ENCODE peak calls at places on chromosomes 4 and X, in six cellular contexts. B is tibial artery, K is mucosa of descending colon, J is right lobe of liver, F is IMR-90, Q is transverse colon. V is an unnamed sample. For H3K4me1, the result is how much of the 10 kb centered on the place peaks cover.

GRCh38 chr4:126850286-126850685 is 782.5 kb upstream of the INTU start:
- DNase-seq in B (no peak), F (peak), Q (no peak), K (no peak), J (no peak), V (no peak)

GRCh38 chrX:101415180-101416130 is 7.4 kb downstream of the HNRNPH2 start:
- DNase-seq in B (no peak), K (no peak), F (peak), J (no peak), Q (no peak), V (no peak)

GRCh38 chr4:26028133-26028792 is 114.2 kb downstream of the SMIM20 start:
- DNase-seq in K (no peak), B (no peak), F (no peak), Q (no peak), J (no peak), V (peak)

GRCh38 chr4:17781072-17781830 is at the start of gene FAM184B:
- DNase-seq in Q (no peak), F (no peak), K (no peak), J (no peak), B (no peak), V (no peak)

GRCh38 chrX:147602297-147602696 is 309.4 kb upstream of the FMR1 start:
- DNase-seq in F (no peak), B (no peak), J (no peak), Q (no peak), K (no peak), V (no peak)

GRCh38 chrX:102746134-102746584 is 25.6 kb downstream of the GPRASP3 start:
- DNase-seq in K (peak), Q (peak), B (no peak), J (peak), F (no peak), V (no peak)

GRCh38 chr4:99536148-99536728 is 25.4 kb downstream of the C4orf17 start:
- DNase-seq in F (no peak), B (no peak), K (no peak), J (no peak), Q (no peak), V (no peak)

GRCh38 chr4:131430302-131430701 is 1718.8 kb upstream of the PCDH10 start:
- DNase-seq in J (no peak), K (no peak), Q (no peak), B (no peak), F (no peak), V (no peak)

GRCh38 chr4:38867478-38868054 is at the start of gene FAM114A1:
- DNase-seq in B (peak), J (peak), F (peak), Q (peak), K (peak), V (no peak)

GRCh38 chr4:152321923-152322322 is 214.0 kb downstream of the FBXW7 start:
- DNase-seq in B (no peak), F (no peak), K (no peak), J (no peak), Q (no peak), V (no peak)

GRCh38 chr4:119244344-119244743 is 31.8 kb downstream of the USP53 start:
- DNase-seq in F (no peak), Q (no peak), K (no peak), J (no peak), B (no peak), V (no peak)

GRCh38 chrX:45747905-45748304 is 547.2 kb upstream of the DIPK2B start:
- DNase-seq in Q (no peak), J (no peak), B (no peak), F (no peak), K (no peak), V (no peak)

GRCh38 chr4:179097741-179098140 is 1655.5 kb upstream of the AGA start:
- DNase-seq in F (peak), Q (no peak), B (no peak), J (no peak), K (no peak), V (no peak)

GRCh38 chr4:30839583-30840520 is 119.7 kb downstream of the PCDH7 start:
- DNase-seq in B (no peak), F (peak), J (no peak), K (no peak), Q (no peak), V (no peak)

GRCh38 chrX:30302957-30303356 is 6.2 kb downstream of the NR0B1 start:
- DNase-seq in F (no peak), J (peak), K (no peak), Q (no peak), B (no peak), V (no peak)

GRCh38 chr4:16626945-16627344 is 271.5 kb downstream of the LDB2 start:
- DNase-seq in Q (no peak), B (peak), F (peak), J (no peak), K (no peak), V (no peak)

GRCh38 chrX:50812995-50813842 is 775 bp downstream of the SHROOM4 start:
- DNase-seq in K (peak), Q (peak), J (peak), B (peak), F (peak), V (no peak)

GRCh38 chrX:103839404-103839803 is 7.3 kb upstream of the RAB9B start:
- DNase-seq in K (no peak), Q (no peak), B (no peak), F (no peak), J (no peak), V (no peak)

GRCh38 chr4:111210576-111210975 is 587.7 kb upstream of the PITX2 start:
- DNase-seq in J (no peak), F (no peak), Q (no peak), K (no peak), B (no peak), V (no peak)

GRCh38 chr4:130576218-130576617 is 1480.3 kb downstream of the C4orf33 start:
- DNase-seq in F (no peak), B (no peak), Q (no peak), K (no peak), J (no peak), V (no peak)

GRCh38 chr4:8305851-8306361 is 36.4 kb downstream of the HTRA3 start:
- DNase-seq in J (no peak), B (peak), K (no peak), Q (peak), F (no peak), V (no peak)

GRCh38 chr4:40675166-40675565 is 45.5 kb upstream of the RBM47 start:
- DNase-seq in B (no peak), F (no peak), J (no peak), Q (no peak), K (no peak), V (no peak)

GRCh38 chr4:94116842-94117241 is 90.8 kb upstream of the SMARCAD1 start:
- DNase-seq in J (no peak), B (no peak), Q (no peak), F (no peak), K (no peak), V (no peak)

GRCh38 chr4:121728798-121729226 is 32.0 kb upstream of the ANXA5 start:
- DNase-seq in Q (no peak), F (peak), B (no peak), J (no peak), K (no peak), V (no peak)

GRCh38 chrX:129721870-129722269 is 16.9 kb upstream of the XPNPEP2 start:
- DNase-seq in K (no peak), F (no peak), Q (no peak), J (no peak), B (no peak), V (peak)

GRCh38 chr4:89307185-89307445 is 485 bp downstream of the GPRIN3 start:
- DNase-seq in B (no peak), K (no peak), J (no peak), F (no peak), Q (no peak), V (no peak)

GRCh38 chr4:181957088-181957487 is 286.1 kb upstream of the TENM3 start:
- DNase-seq in K (no peak), J (no peak), F (peak), Q (no peak), B (no peak), V (no peak)

GRCh38 chrX:13223868-13224555 is 95.8 kb downstream of the ATXN3L start:
- DNase-seq in J (no peak), K (no peak), B (no peak), Q (no peak), F (peak), V (no peak)

GRCh38 chrX:9848718-9849481 is 62.7 kb downstream of the SHROOM2 start:
- DNase-seq in B (no peak), J (no peak), K (no peak), F (no peak), Q (no peak), V (no peak)

GRCh38 chrX:131778269-131779218 is 234.7 kb downstream of the OR13H1 start:
- DNase-seq in F (peak), B (no peak), Q (peak), J (peak), K (no peak), V (no peak)

GRCh38 chr4:21991537-21991936 is 43.0 kb upstream of the KCNIP4 start:
- DNase-seq in Q (no peak), F (no peak), K (no peak), B (no peak), J (no peak), V (no peak)

GRCh38 chr4:826508-827208 is 729 bp upstream of the CPLX1 start:
- DNase-seq in B (no peak), Q (no peak), K (peak), F (no peak), J (no peak), V (no peak)

GRCh38 chrX:130974323-130974722 is 71.3 kb upstream of the ENOX2 start:
- DNase-seq in Q (no peak), F (peak), K (no peak), J (no peak), B (no peak), V (no peak)

GRCh38 chrX:48905090-48905790 is 6.2 kb downstream of the SLC35A2 start:
- DNase-seq in J (no peak), F (no peak), B (no peak), K (no peak), Q (no peak), V (no peak)

GRCh38 chr4:168421671-168422070 is 58.6 kb downstream of the DDX60L start:
- DNase-seq in K (no peak), Q (no peak), B (no peak), F (peak), J (no peak), V (no peak)

GRCh38 chrX:82335772-82336171 is 1133.9 kb downstream of the SH3BGRL start:
- DNase-seq in F (no peak), B (no peak), K (no peak), Q (no peak), J (no peak), V (no peak)

GRCh38 chrX:120224388-120224787 is 26.2 kb upstream of the ZBTB33 start:
- DNase-seq in F (no peak), B (no peak), Q (no peak), J (no peak), K (no peak), V (no peak)

GRCh38 chrX:10502961-10503360 is 117.4 kb downstream of the MID1 start:
- DNase-seq in J (no peak), K (no peak), F (no peak), Q (no peak), B (no peak), V (no peak)

GRCh38 chrX:154482786-154483185 is 3.6 kb downstream of the UBL4A start:
- DNase-seq in J (no peak), B (no peak), F (no peak), Q (no peak), K (no peak), V (no peak)
- H3K4me1 ChIP-seq in J (under half), B (under half), F (under half), Q (under half), K (under half), V (under half)

GRCh38 chr4:113256946-113257345 is 207.5 kb downstream of the ANK2 start:
- DNase-seq in F (peak), J (no peak), B (no peak), K (no peak), Q (no peak), V (no peak)

GRCh38 chr4:113255628-113256027 is 206.2 kb downstream of the ANK2 start:
- DNase-seq in K (no peak), J (no peak), B (no peak), F (no peak), Q (no peak), V (no peak)

GRCh38 chr4:113263274-113263673 is 213.8 kb downstream of the ANK2 start:
- DNase-seq in Q (no peak), B (no peak), K (no peak), F (peak), J (no peak), V (no peak)

GRCh38 chr4:113260671-113261070 is 211.2 kb downstream of the ANK2 start:
- DNase-seq in B (no peak), Q (no peak), F (no peak), K (no peak), J (no peak), V (no peak)
- H3K4me1 ChIP-seq in B (under half), Q (under half), F (under half), K (under half), J (under half), V (under half)

GRCh38 chrX:112670290-112670689 is 9.4 kb downstream of the LHFPL1 start:
- DNase-seq in K (no peak), F (no peak), B (no peak), Q (no peak), J (no peak), V (no peak)

GRCh38 chrX:112669834-112670233 is 9.9 kb downstream of the LHFPL1 start:
- DNase-seq in B (no peak), Q (no peak), J (no peak), F (no peak), K (no peak), V (no peak)

GRCh38 chrX:112677167-112677566 is 2.6 kb downstream of the LHFPL1 start:
- DNase-seq in J (no peak), B (no peak), K (no peak), Q (no peak), F (peak), V (no peak)

GRCh38 chrX:112670964-112671363 is 8.8 kb downstream of the LHFPL1 start:
- DNase-seq in B (no peak), J (no peak), F (no peak), K (no peak), Q (no peak), V (no peak)

GRCh38 chrX:112672788-112673560 is 6.8 kb downstream of the LHFPL1 start:
- DNase-seq in J (no peak), F (no peak), Q (no peak), K (no peak), B (no peak), V (no peak)
- H3K4me1 ChIP-seq in J (under half), F (under half), Q (under half), K (under half), B (under half), V (under half)

GRCh38 chr4:3384771-3385701 is 56.7 kb upstream of the HGFAC start:
- DNase-seq in Q (peak), K (no peak), B (peak), J (peak), F (no peak), V (no peak)

GRCh38 chr4:3387154-3387942 is 54.4 kb upstream of the HGFAC start:
- DNase-seq in J (no peak), F (no peak), Q (no peak), B (no peak), K (no peak), V (no peak)

GRCh38 chr4:3387943-3388348 is 53.8 kb upstream of the HGFAC start:
- DNase-seq in F (peak), Q (peak), B (peak), J (peak), K (peak), V (no peak)

GRCh38 chr4:3385719-3386440 is 55.9 kb upstream of the HGFAC start:
- DNase-seq in K (no peak), Q (no peak), F (no peak), B (peak), J (no peak), V (no peak)

GRCh38 chr4:3386486-3386885 is 55.3 kb upstream of the HGFAC start:
- DNase-seq in K (no peak), Q (no peak), F (no peak), B (peak), J (no peak), V (no peak)
- H3K4me1 ChIP-seq in K (under half), Q (under half), F (under half), B (under half), J (under half), V (half or more)

DNA sequence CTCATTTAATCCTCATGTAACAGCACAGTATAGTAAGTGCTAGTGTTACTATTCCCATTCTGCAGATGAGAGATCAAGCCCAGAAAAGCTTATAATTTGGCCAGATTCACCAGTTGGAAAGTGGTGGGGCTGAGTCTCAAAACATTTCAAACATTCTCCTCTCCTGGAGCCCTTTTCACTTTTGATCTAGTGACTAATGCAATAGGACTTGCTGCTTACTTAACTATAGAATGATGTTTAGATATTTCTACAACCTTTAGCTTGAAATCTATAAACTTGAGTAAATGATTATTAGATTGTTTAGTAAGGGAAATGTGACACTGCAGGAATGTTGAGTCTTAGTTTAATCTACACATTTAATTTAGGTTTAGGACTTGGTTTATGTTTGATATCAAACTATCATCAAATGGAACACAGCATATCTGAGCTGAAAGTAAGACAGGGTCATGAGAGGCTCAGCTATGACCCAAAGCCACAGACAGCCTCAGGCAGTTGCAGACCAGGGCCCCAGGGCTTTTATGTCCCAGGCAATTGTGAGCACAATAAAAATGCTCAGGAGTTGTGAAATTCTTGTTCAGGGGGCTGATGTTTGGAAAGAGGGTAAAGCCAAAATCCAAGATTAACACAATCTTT is 199.5 kb upstream of the HS3ST1 start:
- DNase-seq in K (no peak), J (no peak), B (no peak), Q (no peak), F (peak), V (no peak)
- H3K4me1 ChIP-seq in K (under half), J (under half), B (under half), Q (under half), F (under half), V (under half)

GRCh38 chr4:106422766-106423165 is 54.2 kb upstream of the GIMD1 start:
- DNase-seq in K (no peak), Q (no peak), J (no peak), B (no peak), F (no peak), V (no peak)

GRCh38 chr4:106423791-106424190 is 55.2 kb upstream of the GIMD1 start:
- DNase-seq in F (no peak), J (no peak), K (no peak), Q (no peak), B (no peak), V (no peak)

GRCh38 chr4:106418444-106418843 is 49.9 kb upstream of the GIMD1 start:
- DNase-seq in F (no peak), Q (no peak), B (no peak), K (no peak), J (no peak), V (no peak)

DNA sequence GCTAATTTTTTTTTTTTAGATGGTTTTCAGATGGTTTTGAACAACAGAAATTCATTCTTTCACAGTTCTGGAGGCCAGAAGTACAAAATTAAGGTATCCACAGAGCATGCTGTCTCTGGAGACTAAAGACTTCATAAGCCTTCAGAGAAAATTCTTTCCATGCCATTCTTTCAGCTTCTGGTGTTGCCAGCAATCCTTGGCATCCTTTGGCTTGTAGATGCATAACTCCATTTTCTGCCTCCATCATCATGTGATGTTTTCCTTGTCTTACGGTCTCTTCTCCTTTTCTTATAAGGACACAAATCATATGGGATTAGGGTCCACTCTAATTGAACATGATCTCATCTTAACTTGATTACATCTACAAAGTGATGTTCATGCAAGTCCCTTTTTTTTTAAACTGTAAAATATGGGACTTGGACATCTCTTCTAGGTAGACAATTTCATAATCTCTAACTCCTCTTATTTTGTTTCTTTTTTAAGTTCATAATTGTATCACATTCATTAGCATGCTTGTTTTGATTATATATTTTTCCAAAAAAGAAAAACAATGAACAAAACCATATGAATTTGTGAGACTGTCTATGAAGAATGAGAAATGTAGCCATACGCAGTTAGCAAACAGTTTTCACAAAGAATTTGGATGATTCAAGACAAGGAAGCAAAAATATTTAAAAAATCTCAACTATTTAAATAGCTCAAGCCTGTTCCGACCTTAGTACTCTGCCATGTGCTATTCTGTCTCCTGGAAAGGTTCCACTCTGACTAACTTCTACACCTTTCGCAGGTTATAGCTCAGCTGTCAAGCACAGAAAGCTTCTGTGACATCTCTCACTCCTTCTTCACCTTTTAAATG is 53.1 kb upstream of the GIMD1 start:
- DNase-seq in K (no peak), Q (no peak), J (no peak), B (no peak), F (peak), V (no peak)
- H3K4me1 ChIP-seq in K (under half), Q (under half), J (under half), B (under half), F (under half), V (under half)